ENCODE peak calls at places on chromosomes 13 and 19, in ten cellular contexts. One of them, this sample, is unnamed.
A peak's percentile ranks its signal among the peaks of the same experiment; 100 is the strongest.

GRCh38 chr13:43220873-43221578 is 197.6 kb downstream of the DNAJC15 start:
- DNase-seq in endothelial cell: no peak
- DNase-seq in activated gamma-delta T cell treated with Interleukin-2 at 50 U/mL for 16 hours: no peak
- DNase-seq in H54: no peak
- DNase-seq in stimulated activated CD4-positive, alpha-beta T cell treated with anti-CD3 and anti-CD28 coated beads, Interleukin-15, amount 100 ng/mL, for 24 hours: no peak
- DNase-seq in OCI-LY7: no peak
- DNase-seq in NCI-H1694 treated with DMSO at 0.1 percent for 48 hours: no peak
- DNase-seq in stimulated activated naive B cell treated with anti-CD40 and anti-IgM and Interleukin-4, amounts not matched to agents 10 μg/mL and 1 μg/mL and 100 μg/mL, for 72 hours: no peak
- DNase-seq in RPMI8226: no peak
- DNase-seq in GDM1: no peak
- DNase-seq in this sample: no peak

GRCh38 chr13:110391273-110391672 is 84.2 kb downstream of the COL4A2 start:
- DNase-seq in endothelial cell: no peak
- DNase-seq in activated gamma-delta T cell treated with Interleukin-2 at 50 U/mL for 16 hours: no peak
- DNase-seq in H54: no peak
- DNase-seq in stimulated activated CD4-positive, alpha-beta T cell treated with anti-CD3 and anti-CD28 coated beads, Interleukin-15, amount 100 ng/mL, for 24 hours: no peak
- DNase-seq in OCI-LY7: no peak
- DNase-seq in NCI-H1694 treated with DMSO at 0.1 percent for 48 hours: no peak
- DNase-seq in stimulated activated naive B cell treated with anti-CD40 and anti-IgM and Interleukin-4, amounts not matched to agents 10 μg/mL and 1 μg/mL and 100 μg/mL, for 72 hours: no peak
- DNase-seq in RPMI8226: no peak
- DNase-seq in GDM1: no peak
- DNase-seq in this sample: no peak

GRCh38 chr19:32876919-32877285 is 7.3 kb upstream of the SLC7A9 start:
- DNase-seq in endothelial cell: no peak
- DNase-seq in activated gamma-delta T cell treated with Interleukin-2 at 50 U/mL for 16 hours: no peak
- DNase-seq in H54: peak; percentile 91
- DNase-seq in stimulated activated CD4-positive, alpha-beta T cell treated with anti-CD3 and anti-CD28 coated beads, Interleukin-15, amount 100 ng/mL, for 24 hours: no peak
- DNase-seq in OCI-LY7: no peak
- DNase-seq in NCI-H1694 treated with DMSO at 0.1 percent for 48 hours: no peak
- DNase-seq in stimulated activated naive B cell treated with anti-CD40 and anti-IgM and Interleukin-4, amounts not matched to agents 10 μg/mL and 1 μg/mL and 100 μg/mL, for 72 hours: no peak
- DNase-seq in RPMI8226: no peak
- DNase-seq in GDM1: no peak
- DNase-seq in this sample: no peak

GRCh38 chr13:94968040-94968756 is 255.9 kb upstream of the SOX21 start:
- DNase-seq in endothelial cell: peak; percentile 46
- DNase-seq in activated gamma-delta T cell treated with Interleukin-2 at 50 U/mL for 16 hours: no peak
- DNase-seq in H54: peak; percentile 26
- DNase-seq in stimulated activated CD4-positive, alpha-beta T cell treated with anti-CD3 and anti-CD28 coated beads, Interleukin-15, amount 100 ng/mL, for 24 hours: peak; percentile 20
- DNase-seq in OCI-LY7: no peak
- DNase-seq in NCI-H1694 treated with DMSO at 0.1 percent for 48 hours: no peak
- DNase-seq in stimulated activated naive B cell treated with anti-CD40 and anti-IgM and Interleukin-4, amounts not matched to agents 10 μg/mL and 1 μg/mL and 100 μg/mL, for 72 hours: no peak
- DNase-seq in RPMI8226: no peak
- DNase-seq in GDM1: no peak
- DNase-seq in this sample: no peak

GRCh38 chr13:82747948-82748347 is 1134.3 kb downstream of the SLITRK1 start:
- DNase-seq in endothelial cell: no peak
- DNase-seq in activated gamma-delta T cell treated with Interleukin-2 at 50 U/mL for 16 hours: no peak
- DNase-seq in H54: no peak
- DNase-seq in stimulated activated CD4-positive, alpha-beta T cell treated with anti-CD3 and anti-CD28 coated beads, Interleukin-15, amount 100 ng/mL, for 24 hours: no peak
- DNase-seq in OCI-LY7: no peak
- DNase-seq in NCI-H1694 treated with DMSO at 0.1 percent for 48 hours: no peak
- DNase-seq in stimulated activated naive B cell treated with anti-CD40 and anti-IgM and Interleukin-4, amounts not matched to agents 10 μg/mL and 1 μg/mL and 100 μg/mL, for 72 hours: no peak
- DNase-seq in RPMI8226: no peak
- DNase-seq in GDM1: no peak
- DNase-seq in this sample: no peak

GRCh38 chr13:100710176-100710575 is 35.6 kb upstream of the TMTC4 start:
- DNase-seq in endothelial cell: no peak
- DNase-seq in activated gamma-delta T cell treated with Interleukin-2 at 50 U/mL for 16 hours: no peak
- DNase-seq in H54: no peak
- DNase-seq in stimulated activated CD4-positive, alpha-beta T cell treated with anti-CD3 and anti-CD28 coated beads, Interleukin-15, amount 100 ng/mL, for 24 hours: no peak
- DNase-seq in OCI-LY7: no peak
- DNase-seq in NCI-H1694 treated with DMSO at 0.1 percent for 48 hours: no peak
- DNase-seq in stimulated activated naive B cell treated with anti-CD40 and anti-IgM and Interleukin-4, amounts not matched to agents 10 μg/mL and 1 μg/mL and 100 μg/mL, for 72 hours: no peak
- DNase-seq in RPMI8226: no peak
- DNase-seq in GDM1: no peak
- DNase-seq in this sample: no peak

GRCh38 chr19:6736169-6736916 is 1.0 kb downstream of the GPR108 start:
- DNase-seq in endothelial cell: peak; percentile 77
- DNase-seq in activated gamma-delta T cell treated with Interleukin-2 at 50 U/mL for 16 hours: peak; percentile 58
- DNase-seq in H54: peak; percentile 63
- DNase-seq in stimulated activated CD4-positive, alpha-beta T cell treated with anti-CD3 and anti-CD28 coated beads, Interleukin-15, amount 100 ng/mL, for 24 hours: peak; percentile 76
- DNase-seq in OCI-LY7: peak; percentile 90
- DNase-seq in NCI-H1694 treated with DMSO at 0.1 percent for 48 hours: no peak
- DNase-seq in stimulated activated naive B cell treated with anti-CD40 and anti-IgM and Interleukin-4, amounts not matched to agents 10 μg/mL and 1 μg/mL and 100 μg/mL, for 72 hours: peak; percentile 70
- DNase-seq in RPMI8226: peak; percentile 85
- DNase-seq in GDM1: peak; percentile 69
- DNase-seq in this sample: no peak

GRCh38 chr19:50815443-50815842 is 8.1 kb downstream of the KLK1 start:
- DNase-seq in endothelial cell: no peak
- DNase-seq in activated gamma-delta T cell treated with Interleukin-2 at 50 U/mL for 16 hours: no peak
- DNase-seq in H54: no peak
- DNase-seq in stimulated activated CD4-positive, alpha-beta T cell treated with anti-CD3 and anti-CD28 coated beads, Interleukin-15, amount 100 ng/mL, for 24 hours: no peak
- DNase-seq in OCI-LY7: no peak
- DNase-seq in NCI-H1694 treated with DMSO at 0.1 percent for 48 hours: no peak
- DNase-seq in stimulated activated naive B cell treated with anti-CD40 and anti-IgM and Interleukin-4, amounts not matched to agents 10 μg/mL and 1 μg/mL and 100 μg/mL, for 72 hours: no peak
- DNase-seq in RPMI8226: no peak
- DNase-seq in GDM1: no peak
- DNase-seq in this sample: no peak

GRCh38 chr13:111382877-111383276 is 62.4 kb downstream of the TEX29 start:
- DNase-seq in endothelial cell: no peak
- DNase-seq in activated gamma-delta T cell treated with Interleukin-2 at 50 U/mL for 16 hours: no peak
- DNase-seq in H54: no peak
- DNase-seq in stimulated activated CD4-positive, alpha-beta T cell treated with anti-CD3 and anti-CD28 coated beads, Interleukin-15, amount 100 ng/mL, for 24 hours: no peak
- DNase-seq in OCI-LY7: no peak
- DNase-seq in NCI-H1694 treated with DMSO at 0.1 percent for 48 hours: no peak
- DNase-seq in stimulated activated naive B cell treated with anti-CD40 and anti-IgM and Interleukin-4, amounts not matched to agents 10 μg/mL and 1 μg/mL and 100 μg/mL, for 72 hours: no peak
- DNase-seq in RPMI8226: no peak
- DNase-seq in GDM1: no peak
- DNase-seq in this sample: no peak